ENCODE peak calls at places on chromosomes 16 and 17, in six cellular contexts. One of them, this sample, is unnamed.

GRCh38 chr17:60134396-60135159 is 15.2 kb upstream of the CA4 start:
- DNase-seq in left ventricle myocardium superior: no peak
- DNase-seq in EL: peak
- DNase-seq in right cardiac atrium: peak
- DNase-seq in stimulated activated CD4-positive, alpha-beta T cell treated with anti-CD3 and anti-CD28 coated beads, Interleukin-12 subunit alpha, Interleukin-12 subunit beta, amount 100 ng/mL, for 4 hours: no peak
- DNase-seq in stimulated activated naive B cell treated with anti-CD40 and anti-IgM and Interleukin-4, amounts not matched to agents 10 μg/mL and 1 μg/mL and 100 μg/mL, for 72 hours: no peak
- DNase-seq in this sample: no peak

GRCh38 chr17:1147664-1148063 is 32.1 kb downstream of the ABR start:
- DNase-seq in left ventricle myocardium superior: peak
- DNase-seq in EL: peak
- DNase-seq in right cardiac atrium: no peak
- DNase-seq in stimulated activated CD4-positive, alpha-beta T cell treated with anti-CD3 and anti-CD28 coated beads, Interleukin-12 subunit alpha, Interleukin-12 subunit beta, amount 100 ng/mL, for 4 hours: no peak
- DNase-seq in stimulated activated naive B cell treated with anti-CD40 and anti-IgM and Interleukin-4, amounts not matched to agents 10 μg/mL and 1 μg/mL and 100 μg/mL, for 72 hours: no peak
- DNase-seq in this sample: no peak

GRCh38 chr16:53714080-53715050 is 10.4 kb downstream of the FTO start:
- DNase-seq in left ventricle myocardium superior: no peak
- DNase-seq in EL: no peak
- DNase-seq in right cardiac atrium: peak
- DNase-seq in stimulated activated CD4-positive, alpha-beta T cell treated with anti-CD3 and anti-CD28 coated beads, Interleukin-12 subunit alpha, Interleukin-12 subunit beta, amount 100 ng/mL, for 4 hours: no peak
- DNase-seq in stimulated activated naive B cell treated with anti-CD40 and anti-IgM and Interleukin-4, amounts not matched to agents 10 μg/mL and 1 μg/mL and 100 μg/mL, for 72 hours: no peak
- DNase-seq in this sample: no peak

GRCh38 chr17:76841776-76842405 is 26.3 kb upstream of the MGAT5B start:
- DNase-seq in left ventricle myocardium superior: no peak
- DNase-seq in EL: no peak
- DNase-seq in right cardiac atrium: no peak
- DNase-seq in stimulated activated CD4-positive, alpha-beta T cell treated with anti-CD3 and anti-CD28 coated beads, Interleukin-12 subunit alpha, Interleukin-12 subunit beta, amount 100 ng/mL, for 4 hours: no peak
- DNase-seq in stimulated activated naive B cell treated with anti-CD40 and anti-IgM and Interleukin-4, amounts not matched to agents 10 μg/mL and 1 μg/mL and 100 μg/mL, for 72 hours: no peak
- DNase-seq in this sample: no peak

GRCh38 chr17:49637050-49637449 is 40.8 kb downstream of the SPOP start:
- DNase-seq in left ventricle myocardium superior: no peak
- DNase-seq in EL: peak
- DNase-seq in right cardiac atrium: no peak
- DNase-seq in stimulated activated CD4-positive, alpha-beta T cell treated with anti-CD3 and anti-CD28 coated beads, Interleukin-12 subunit alpha, Interleukin-12 subunit beta, amount 100 ng/mL, for 4 hours: no peak
- DNase-seq in stimulated activated naive B cell treated with anti-CD40 and anti-IgM and Interleukin-4, amounts not matched to agents 10 μg/mL and 1 μg/mL and 100 μg/mL, for 72 hours: no peak
- DNase-seq in this sample: no peak

GRCh38 chr17:77318491-77319210 is 177.9 kb downstream of the SEC14L1 start:
- DNase-seq in left ventricle myocardium superior: peak
- DNase-seq in EL: peak
- DNase-seq in right cardiac atrium: peak
- DNase-seq in stimulated activated CD4-positive, alpha-beta T cell treated with anti-CD3 and anti-CD28 coated beads, Interleukin-12 subunit alpha, Interleukin-12 subunit beta, amount 100 ng/mL, for 4 hours: no peak
- DNase-seq in stimulated activated naive B cell treated with anti-CD40 and anti-IgM and Interleukin-4, amounts not matched to agents 10 μg/mL and 1 μg/mL and 100 μg/mL, for 72 hours: no peak
- DNase-seq in this sample: no peak

GRCh38 chr17:37708616-37709212 is 36.1 kb downstream of the HNF1B start:
- DNase-seq in left ventricle myocardium superior: no peak
- DNase-seq in EL: peak
- DNase-seq in right cardiac atrium: no peak
- DNase-seq in stimulated activated CD4-positive, alpha-beta T cell treated with anti-CD3 and anti-CD28 coated beads, Interleukin-12 subunit alpha, Interleukin-12 subunit beta, amount 100 ng/mL, for 4 hours: no peak
- DNase-seq in stimulated activated naive B cell treated with anti-CD40 and anti-IgM and Interleukin-4, amounts not matched to agents 10 μg/mL and 1 μg/mL and 100 μg/mL, for 72 hours: no peak
- DNase-seq in this sample: no peak

GRCh38 chr17:61425682-61426481 is 26.2 kb downstream of the TBX2 start:
- DNase-seq in left ventricle myocardium superior: no peak
- DNase-seq in EL: no peak
- DNase-seq in right cardiac atrium: no peak
- DNase-seq in stimulated activated CD4-positive, alpha-beta T cell treated with anti-CD3 and anti-CD28 coated beads, Interleukin-12 subunit alpha, Interleukin-12 subunit beta, amount 100 ng/mL, for 4 hours: no peak
- DNase-seq in stimulated activated naive B cell treated with anti-CD40 and anti-IgM and Interleukin-4, amounts not matched to agents 10 μg/mL and 1 μg/mL and 100 μg/mL, for 72 hours: no peak
- DNase-seq in this sample: no peak

GRCh38 chr17:9729034-9729650 is 62.2 kb downstream of the DHRS7C start:
- DNase-seq in left ventricle myocardium superior: no peak
- DNase-seq in EL: peak
- DNase-seq in right cardiac atrium: no peak
- DNase-seq in stimulated activated CD4-positive, alpha-beta T cell treated with anti-CD3 and anti-CD28 coated beads, Interleukin-12 subunit alpha, Interleukin-12 subunit beta, amount 100 ng/mL, for 4 hours: no peak
- DNase-seq in stimulated activated naive B cell treated with anti-CD40 and anti-IgM and Interleukin-4, amounts not matched to agents 10 μg/mL and 1 μg/mL and 100 μg/mL, for 72 hours: no peak
- DNase-seq in this sample: peak

GRCh38 chr17:71921726-71922320 is 199.0 kb upstream of the SOX9 start:
- DNase-seq in left ventricle myocardium superior: no peak
- DNase-seq in EL: peak
- DNase-seq in right cardiac atrium: no peak
- DNase-seq in stimulated activated CD4-positive, alpha-beta T cell treated with anti-CD3 and anti-CD28 coated beads, Interleukin-12 subunit alpha, Interleukin-12 subunit beta, amount 100 ng/mL, for 4 hours: no peak
- DNase-seq in stimulated activated naive B cell treated with anti-CD40 and anti-IgM and Interleukin-4, amounts not matched to agents 10 μg/mL and 1 μg/mL and 100 μg/mL, for 72 hours: no peak
- DNase-seq in this sample: no peak

GRCh38 chr16:24999088-24999670 is 16.0 kb downstream of the ARHGAP17 start:
- DNase-seq in left ventricle myocardium superior: no peak
- DNase-seq in EL: no peak
- DNase-seq in right cardiac atrium: no peak
- DNase-seq in stimulated activated CD4-positive, alpha-beta T cell treated with anti-CD3 and anti-CD28 coated beads, Interleukin-12 subunit alpha, Interleukin-12 subunit beta, amount 100 ng/mL, for 4 hours: no peak
- DNase-seq in stimulated activated naive B cell treated with anti-CD40 and anti-IgM and Interleukin-4, amounts not matched to agents 10 μg/mL and 1 μg/mL and 100 μg/mL, for 72 hours: no peak
- DNase-seq in this sample: no peak

GRCh38 chr17:79777166-79777843 is 643 bp upstream of the CBX2 start:
- DNase-seq in left ventricle myocardium superior: peak
- DNase-seq in EL: peak
- DNase-seq in right cardiac atrium: peak
- DNase-seq in stimulated activated CD4-positive, alpha-beta T cell treated with anti-CD3 and anti-CD28 coated beads, Interleukin-12 subunit alpha, Interleukin-12 subunit beta, amount 100 ng/mL, for 4 hours: peak
- DNase-seq in stimulated activated naive B cell treated with anti-CD40 and anti-IgM and Interleukin-4, amounts not matched to agents 10 μg/mL and 1 μg/mL and 100 μg/mL, for 72 hours: no peak
- DNase-seq in this sample: peak

This sample was measured in GM10248.